ENCODE peak calls at places on chromosomes 6 and 20, in five cellular contexts. One of them, this sample, is unnamed.

GRCh38 chr6:151916680-151917164 is 109.2 kb downstream of the ESR1 start:
- DNase-seq in pancreas: no peak
- DNase-seq in transverse colon: no peak
- DNase-seq in stomach: no peak
- DNase-seq in upper lobe of left lung: no peak
- DNase-seq in this sample: no peak

GRCh38 chr6:37204014-37204751 is 34.2 kb downstream of the PIM1 start:
- DNase-seq in transverse colon: peak; percentile 77
- DNase-seq in upper lobe of left lung: peak; percentile 84
- DNase-seq in pancreas: peak; percentile 44
- DNase-seq in stomach: peak; percentile 56
- DNase-seq in this sample: no peak

GRCh38 chr6:144683216-144684070 is 398.3 kb downstream of the UTRN start:
- DNase-seq in pancreas: no peak
- DNase-seq in stomach: no peak
- DNase-seq in upper lobe of left lung: no peak
- DNase-seq in transverse colon: no peak
- DNase-seq in this sample: no peak

GRCh38 chr6:1941534-1941933 is 303.9 kb downstream of the GMDS start:
- DNase-seq in transverse colon: no peak
- DNase-seq in stomach: no peak
- DNase-seq in upper lobe of left lung: no peak
- DNase-seq in pancreas: no peak
- DNase-seq in this sample: no peak

GRCh38 chr6:121849477-121849876 is 414.0 kb downstream of the GJA1 start:
- DNase-seq in transverse colon: peak; percentile 11
- DNase-seq in stomach: peak; percentile 29
- DNase-seq in pancreas: peak; percentile 17
- DNase-seq in upper lobe of left lung: peak; percentile 38
- DNase-seq in this sample: no peak

GRCh38 chr6:118784641-118785164 is 109.2 kb upstream of the ASF1A start:
- DNase-seq in transverse colon: no peak
- DNase-seq in stomach: no peak
- DNase-seq in upper lobe of left lung: no peak
- DNase-seq in pancreas: no peak
- DNase-seq in this sample: no peak

GRCh38 chr6:140052757-140053729 is 678.6 kb upstream of the CITED2 start:
- DNase-seq in pancreas: no peak
- DNase-seq in upper lobe of left lung: no peak
- DNase-seq in transverse colon: no peak
- DNase-seq in stomach: no peak
- DNase-seq in this sample: no peak

GRCh38 chr6:104326173-104327001 is 533.3 kb downstream of the HACE1 start:
- DNase-seq in upper lobe of left lung: no peak
- DNase-seq in pancreas: peak; percentile 12
- DNase-seq in transverse colon: no peak
- DNase-seq in stomach: no peak
- DNase-seq in this sample: no peak

GRCh38 chr20:33689973-33690372 is 3.8 kb upstream of the E2F1 start:
- DNase-seq in pancreas: no peak
- DNase-seq in stomach: no peak
- DNase-seq in upper lobe of left lung: no peak
- DNase-seq in transverse colon: no peak
- DNase-seq in this sample: no peak

GRCh38 chr6:82954937-82955577 is 110.6 kb downstream of the UBE3D start:
- DNase-seq in stomach: no peak
- DNase-seq in upper lobe of left lung: no peak
- DNase-seq in pancreas: no peak
- DNase-seq in transverse colon: no peak
- DNase-seq in this sample: no peak

GRCh38 chr6:159172066-159172465 is 2.9 kb downstream of the FNDC1 start:
- DNase-seq in pancreas: no peak
- DNase-seq in upper lobe of left lung: no peak
- DNase-seq in stomach: no peak
- DNase-seq in transverse colon: no peak
- DNase-seq in this sample: no peak

GRCh38 chr6:2103644-2104523 is 141.5 kb downstream of the GMDS start:
- DNase-seq in pancreas: no peak
- DNase-seq in stomach: no peak
- DNase-seq in transverse colon: no peak
- DNase-seq in upper lobe of left lung: no peak
- DNase-seq in this sample: no peak

GRCh38 chr20:43988451-43988850 is 73.8 kb downstream of the TOX2 start:
- DNase-seq in pancreas: no peak
- DNase-seq in upper lobe of left lung: no peak
- DNase-seq in stomach: no peak
- DNase-seq in transverse colon: peak; percentile 23
- DNase-seq in this sample: no peak

GRCh38 chr20:43987018-43987417 is 72.4 kb downstream of the TOX2 start:
- DNase-seq in pancreas: no peak
- DNase-seq in transverse colon: no peak
- DNase-seq in upper lobe of left lung: no peak
- DNase-seq in stomach: no peak
- DNase-seq in this sample: no peak

GRCh38 chr20:43987531-43987930 is 72.9 kb downstream of the TOX2 start:
- DNase-seq in stomach: no peak
- DNase-seq in pancreas: no peak
- DNase-seq in upper lobe of left lung: no peak
- DNase-seq in transverse colon: no peak
- DNase-seq in this sample: no peak

GRCh38 chr20:43991264-43991663 is 76.6 kb downstream of the TOX2 start:
- DNase-seq in stomach: no peak
- DNase-seq in transverse colon: no peak
- DNase-seq in pancreas: no peak
- DNase-seq in upper lobe of left lung: no peak
- DNase-seq in this sample: no peak

DNA sequence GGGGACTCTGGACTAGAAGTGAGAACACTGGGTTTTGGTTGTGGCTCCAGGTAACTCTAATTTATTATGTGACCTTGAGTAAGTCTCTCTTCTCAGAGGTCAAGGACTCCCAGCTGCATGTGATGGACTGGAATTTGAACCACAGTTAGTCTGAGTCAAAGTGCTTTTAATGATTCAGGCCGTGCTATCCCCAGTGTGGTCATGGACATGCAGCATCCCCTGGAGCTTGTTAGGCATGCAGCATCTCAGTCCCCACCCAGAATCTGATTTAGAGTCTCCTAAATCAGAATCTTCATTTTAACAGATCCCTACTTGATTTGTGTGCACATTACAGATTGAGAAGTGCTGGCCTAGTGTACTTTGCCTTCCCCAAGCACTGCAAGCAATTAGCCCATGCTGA is 74.2 kb downstream of the TOX2 start:
- DNase-seq in transverse colon: no peak
- DNase-seq in pancreas: no peak
- DNase-seq in stomach: no peak
- DNase-seq in upper lobe of left lung: no peak
- DNase-seq in this sample: no peak
- TF ChIP-seq CTCF in transverse colon: no peak
- TF ChIP-seq CTCF in pancreas: no peak
- TF ChIP-seq CTCF in stomach: no peak
- TF ChIP-seq CTCF in upper lobe of left lung: no peak
- TF ChIP-seq CTCF in this sample: no peak

GRCh38 chr6:43776115-43776798 is 6.2 kb downstream of the VEGFA start:
- DNase-seq in pancreas: peak; percentile 79
- DNase-seq in upper lobe of left lung: no peak
- DNase-seq in transverse colon: no peak
- DNase-seq in stomach: peak; percentile 78
- DNase-seq in this sample: no peak
- H3K36me3 ChIP-seq in pancreas: peaks cover 33% of the 10 kb centered on the region
- H3K36me3 ChIP-seq in upper lobe of left lung: peaks cover 47% of the 10 kb centered on the region
- H3K36me3 ChIP-seq in transverse colon: peaks cover 31% of the 10 kb centered on the region
- H3K36me3 ChIP-seq in stomach: peaks cover 37% of the 10 kb centered on the region
- H3K36me3 ChIP-seq in this sample: no peaks in the 10 kb centered on the region

DNA sequence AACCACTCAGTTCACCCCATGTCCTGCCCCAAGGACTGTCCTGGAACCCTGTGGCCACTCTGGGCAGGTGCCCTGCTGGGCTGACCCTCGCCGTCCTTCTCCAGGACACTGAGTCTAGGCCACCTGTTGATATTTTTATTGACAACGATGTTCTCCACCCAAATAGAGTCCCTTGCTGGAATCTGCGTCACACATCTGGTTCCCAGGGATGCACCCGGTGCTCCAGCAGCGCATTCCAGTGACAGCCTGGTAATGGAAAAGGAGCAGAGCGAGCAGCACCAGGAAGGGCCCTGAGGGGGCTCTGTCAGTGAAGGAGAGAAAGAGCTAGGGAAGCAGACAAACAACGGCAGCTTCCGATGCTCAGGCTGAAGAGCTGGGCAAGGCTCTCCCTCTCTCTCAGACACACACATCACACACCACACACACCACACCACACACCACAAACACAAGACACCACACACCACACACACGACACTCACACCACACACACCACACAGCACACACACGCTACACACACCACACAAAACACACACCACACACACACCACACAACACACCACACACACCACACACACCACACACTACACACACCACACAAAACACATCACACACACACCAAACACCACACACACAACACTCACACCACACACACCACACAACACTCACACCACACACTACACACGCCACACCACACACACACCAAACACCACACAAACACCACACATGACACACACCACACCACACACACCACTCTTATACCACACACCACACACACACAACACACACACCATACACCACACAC is 117.9 kb upstream of the THBS2 start:
- DNase-seq in pancreas: no peak
- DNase-seq in stomach: no peak
- DNase-seq in transverse colon: no peak
- DNase-seq in upper lobe of left lung: no peak
- DNase-seq in this sample: no peak
- TF ChIP-seq CTCF in pancreas: no peak
- TF ChIP-seq CTCF in stomach: no peak
- TF ChIP-seq CTCF in transverse colon: no peak
- TF ChIP-seq CTCF in upper lobe of left lung: no peak
- TF ChIP-seq CTCF in this sample: no peak

DNA sequence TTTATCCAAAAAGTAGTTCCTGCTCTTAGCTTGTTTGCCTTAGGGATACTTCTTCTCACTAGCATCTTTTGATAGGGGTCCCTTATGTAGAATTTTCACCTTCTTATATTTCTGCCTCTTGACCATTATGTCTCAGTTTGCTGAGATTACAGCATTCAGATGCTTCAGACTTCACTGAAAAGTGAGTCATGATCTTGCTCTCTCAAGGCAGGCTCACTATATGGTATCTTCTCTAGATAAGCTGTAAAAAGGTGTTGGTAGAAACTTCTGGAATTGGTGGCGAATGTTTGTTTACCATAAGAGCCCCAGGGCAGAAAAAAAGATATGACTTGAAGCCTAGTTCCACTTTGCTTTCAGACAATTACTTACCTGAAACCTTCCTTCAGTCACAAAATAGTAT is 19.7 kb downstream of the GTPBP2 start:
- DNase-seq in upper lobe of left lung: no peak
- DNase-seq in pancreas: no peak
- DNase-seq in transverse colon: no peak
- DNase-seq in stomach: no peak
- DNase-seq in this sample: no peak
- H3K36me3 ChIP-seq in upper lobe of left lung: peaks cover 48% of the 10 kb centered on the region
- H3K36me3 ChIP-seq in pancreas: peaks cover 40% of the 10 kb centered on the region
- H3K36me3 ChIP-seq in transverse colon: peaks cover 11% of the 10 kb centered on the region
- H3K36me3 ChIP-seq in stomach: peaks cover 30% of the 10 kb centered on the region
- H3K36me3 ChIP-seq in this sample: no peaks in the 10 kb centered on the region

This sample was measured in breast epithelium.